ENCODE peak calls at places on chromosomes 5 and 9, in six cellular contexts. Z is right atrium auricular region, X is esophagus squamous epithelium, I is small intestine, L is aorta, P is H9. A is an unnamed sample.

GRCh38 chr5:62732677-62733121 is 154.1 kb downstream of the LRRC70 start:
- DNase-seq in X (no peak), P (no peak), I (no peak), L (peak; percentile 50), Z (no peak), A (no peak)

GRCh38 chr5:96807099-96807654 is 568 bp downstream of the ERAP1 start:
- DNase-seq in Z (peak; percentile 67), I (peak; percentile 82), X (peak; percentile 10), P (peak; percentile 62), L (peak; percentile 85), A (peak; percentile 94)

GRCh38 chr9:92970467-92970923 is 23.2 kb downstream of the FGD3 start:
- DNase-seq in P (peak; percentile 89), X (no peak), Z (no peak), I (no peak), L (no peak), A (no peak)

GRCh38 chr5:126335871-126336270 is 87.3 kb upstream of the GRAMD2B start:
- DNase-seq in I (no peak), L (no peak), Z (no peak), P (no peak), X (no peak), A (no peak)

GRCh38 chr9:16023466-16023865 is 470.6 kb downstream of the CCDC171 start:
- DNase-seq in X (no peak), L (no peak), Z (no peak), P (no peak), I (no peak), A (no peak)

GRCh38 chr5:16550316-16550952 is 66.4 kb downstream of the RETREG1 start:
- DNase-seq in L (no peak), P (peak; percentile 68), Z (no peak), I (peak; percentile 82), X (no peak), A (no peak)

GRCh38 chr9:136539427-136540412 is 6.1 kb downstream of the NOTCH1 start:
- DNase-seq in Z (peak; percentile 96), X (peak; percentile 86), I (peak; percentile 95), P (peak; percentile 88), L (peak; percentile 95), A (peak; percentile 99)

GRCh38 chr9:82354260-82354659 is 365.7 kb downstream of the SPATA31D1 start:
- DNase-seq in L (no peak), Z (no peak), I (no peak), X (no peak), P (no peak), A (no peak)

GRCh38 chr9:125561497-125562148 is 145.4 kb downstream of the MAPKAP1 start:
- DNase-seq in I (no peak), Z (no peak), L (no peak), X (no peak), P (no peak), A (no peak)

GRCh38 chr5:67542489-67542888 is 345.9 kb upstream of the CD180 start:
- DNase-seq in L (no peak), I (no peak), Z (no peak), P (no peak), X (no peak), A (no peak)

GRCh38 chr9:130847306-130848217 is 12.5 kb downstream of the ABL1 start:
- DNase-seq in Z (peak; percentile 95), P (peak; percentile 77), L (peak; percentile 83), I (peak; percentile 16), X (no peak), A (no peak)

GRCh38 chr5:61333351-61334223 is 1.5 kb downstream of the ZSWIM6 start:
- DNase-seq in P (no peak), Z (no peak), X (no peak), L (peak; percentile 73), I (peak; percentile 45), A (peak; percentile 92)

GRCh38 chr5:175548899-175549311 is 70.5 kb downstream of the SFXN1 start:
- DNase-seq in L (no peak), P (peak; percentile 84), I (no peak), Z (peak; percentile 26), X (no peak), A (no peak)

GRCh38 chr5:162372265-162372664 is 304.7 kb downstream of the GABRG2 start:
- DNase-seq in P (peak; percentile 60), X (no peak), Z (no peak), L (no peak), I (no peak), A (no peak)

GRCh38 chr5:161409471-161409870 is 137.1 kb downstream of the GABRB2 start:
- DNase-seq in L (no peak), Z (no peak), P (no peak), X (no peak), I (no peak), A (no peak)

GRCh38 chr5:55897905-55898304 is 46.7 kb downstream of the IL31RA start:
- DNase-seq in Z (no peak), I (no peak), P (no peak), X (no peak), L (peak; percentile 59), A (no peak)

GRCh38 chr5:145340099-145340498 is 495.0 kb downstream of the PRELID2 start:
- DNase-seq in I (no peak), P (no peak), L (no peak), X (no peak), Z (no peak), A (no peak)

GRCh38 chr5:39362646-39363045 is 1.6 kb downstream of the C9 start:
- DNase-seq in X (no peak), L (no peak), P (no peak), I (no peak), Z (no peak), A (no peak)

GRCh38 chr9:127500399-127500798 is 49.1 kb downstream of the LRSAM1 start:
- DNase-seq in X (no peak), I (no peak), L (no peak), P (no peak), Z (no peak), A (no peak)

GRCh38 chr5:150081541-150082283 is 4.6 kb downstream of the CSF1R start:
- DNase-seq in L (peak; percentile 93), Z (peak; percentile 73), X (no peak), P (no peak), I (no peak), A (peak; percentile 88)

DNA sequence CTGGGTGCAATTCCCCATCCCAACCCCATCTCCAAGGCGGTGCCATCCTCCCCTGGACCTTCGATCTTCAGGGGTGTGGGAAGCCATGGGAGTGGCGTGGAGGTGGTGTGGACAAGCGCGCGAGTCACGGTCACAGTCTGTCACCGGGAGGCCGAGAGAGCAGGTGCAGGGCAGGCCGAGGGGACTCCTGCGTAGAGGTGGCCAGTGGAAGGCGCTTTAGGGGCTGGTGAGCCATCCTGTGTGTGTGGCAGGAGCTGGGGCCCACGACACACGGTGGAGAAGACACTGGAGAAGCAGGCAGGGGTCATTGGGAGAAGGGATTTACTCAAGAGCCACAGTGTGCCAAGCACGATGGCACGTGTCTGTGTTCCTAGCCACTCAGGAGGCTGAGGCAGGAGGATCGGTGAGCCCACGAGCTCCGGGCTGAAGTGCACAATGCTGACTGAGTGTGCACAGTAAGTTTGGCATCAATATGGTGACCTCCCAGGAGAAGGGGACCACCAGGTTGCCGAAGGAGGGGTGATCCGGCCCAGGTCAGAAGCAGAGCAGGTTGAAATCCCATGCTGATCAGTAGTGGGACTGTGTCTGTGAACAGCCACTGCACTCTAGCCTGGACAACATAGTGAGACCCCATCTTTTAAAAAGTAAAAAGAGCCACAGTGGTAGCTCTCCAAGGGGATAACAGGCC is 145.1 kb upstream of the PHYKPL start:
- DNase-seq in I (no peak), X (no peak), P (no peak), Z (no peak), L (no peak), A (peak; percentile 46)
- H3K9me3 ChIP-seq in I (no peaks in the 10 kb centered on the region), X (no peaks in the 10 kb centered on the region), P (no peaks in the 10 kb centered on the region), Z (no peaks in the 10 kb centered on the region), L (no peaks in the 10 kb centered on the region), A (no peaks in the 10 kb centered on the region)

GRCh38 chr9:114910541-114910940 is 19.9 kb downstream of the TNFSF8 start:
- DNase-seq in Z (no peak), P (no peak), X (no peak), L (no peak), I (no peak), A (no peak)

GRCh38 chr9:114909657-114910056 is 20.7 kb downstream of the TNFSF8 start:
- DNase-seq in X (no peak), Z (no peak), I (no peak), L (no peak), P (no peak), A (no peak)

GRCh38 chr9:114913217-114913616 is 17.2 kb downstream of the TNFSF8 start:
- DNase-seq in X (no peak), I (no peak), L (no peak), Z (no peak), P (no peak), A (no peak)

GRCh38 chr9:114911167-114911821 is 19.1 kb downstream of the TNFSF8 start:
- DNase-seq in I (peak; percentile 74), P (no peak), X (no peak), L (no peak), Z (no peak), A (no peak)

GRCh38 chr9:114914139-114914538 is 16.3 kb downstream of the TNFSF8 start:
- DNase-seq in Z (no peak), P (no peak), L (no peak), X (no peak), I (no peak), A (no peak)
- H3K4me1 ChIP-seq in Z (no peaks in the 10 kb centered on the region), P (no peaks in the 10 kb centered on the region), L (no peaks in the 10 kb centered on the region), X (no peaks in the 10 kb centered on the region), I (no peaks in the 10 kb centered on the region), A (peaks cover 39% of the 10 kb centered on the region)

GRCh38 chr5:135533794-135534193 is 2.0 kb downstream of the NEUROG1 start:
- DNase-seq in X (no peak), L (no peak), P (no peak), I (no peak), Z (no peak), A (no peak)
- H3K9me3 ChIP-seq in X (no peaks in the 10 kb centered on the region), L (no peaks in the 10 kb centered on the region), P (peaks cover 7% of the 10 kb centered on the region), I (no peaks in the 10 kb centered on the region), Z (no peaks in the 10 kb centered on the region), A (no peaks in the 10 kb centered on the region)

GRCh38 chr5:143401253-143401845 is 2.1 kb downstream of the NR3C1 start:
- DNase-seq in X (no peak), L (no peak), Z (no peak), I (no peak), P (no peak), A (no peak)

GRCh38 chr5:143402464-143403356 is 776 bp downstream of the NR3C1 start:
- DNase-seq in I (peak; percentile 53), Z (peak; percentile 73), X (peak; percentile 50), L (peak; percentile 81), P (peak; percentile 49), A (peak; percentile 95)

GRCh38 chr5:143403357-143403606 is 204 bp downstream of the NR3C1 start:
- DNase-seq in P (no peak), I (no peak), L (no peak), X (no peak), Z (no peak), A (no peak)

GRCh38 chr5:143400541-143401252 is 2.8 kb downstream of the NR3C1 start:
- DNase-seq in Z (no peak), X (no peak), I (no peak), L (no peak), P (no peak), A (no peak)

DNA sequence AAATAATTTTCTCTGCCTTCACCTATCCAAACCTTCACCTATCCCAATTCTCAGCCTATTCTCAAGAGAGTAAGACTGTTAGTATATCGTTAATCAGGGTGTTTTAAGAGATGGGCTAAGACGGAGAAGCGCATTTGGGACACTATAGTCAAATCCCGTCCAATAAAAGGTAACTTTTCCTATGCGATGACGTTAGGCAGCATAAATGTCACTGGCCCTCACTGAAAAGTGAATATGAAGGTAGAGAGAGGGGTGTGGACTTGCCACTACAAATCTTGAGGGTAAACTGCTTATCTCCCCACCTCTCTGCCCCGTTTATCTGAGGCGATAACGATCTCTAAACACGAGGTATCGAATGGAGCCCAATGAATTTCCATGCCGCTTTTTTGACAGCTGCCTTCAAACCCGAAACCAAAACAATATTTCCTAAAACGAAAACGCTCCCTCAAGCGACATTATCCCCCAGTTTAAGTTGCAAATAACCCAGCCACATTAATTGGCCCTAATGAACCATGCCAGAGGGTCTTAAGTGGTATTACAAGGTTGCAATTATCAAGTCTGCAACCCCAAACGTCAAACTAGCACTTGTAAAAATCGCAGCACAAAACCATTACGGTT is 1.5 kb downstream of the NR3C1 start:
- DNase-seq in X (no peak), Z (no peak), I (no peak), P (no peak), L (no peak), A (no peak)
- H3K4me1 ChIP-seq in X (peaks cover 16% of the 10 kb centered on the region), Z (no peaks in the 10 kb centered on the region), I (no peaks in the 10 kb centered on the region), P (peaks cover 8% of the 10 kb centered on the region), L (peaks cover 11% of the 10 kb centered on the region), A (peaks cover 34% of the 10 kb centered on the region)

A was measured in spleen.